ENCODE peak calls at places on chromosomes 2 and 18, in eight cellular contexts. U is fibroblast of gingiva; F is RWPE2; G is D721Med; A is RPMI7951; N is activated T-helper 1 cell treated with anti-CD3 and anti-CD28 coated beads, Interleukin-2, amount 50 U/mL, for 16 hours; P is fibroblast of mammary gland; I is dorsolateral prefrontal cortex. T is an unnamed sample.

GRCh38 chr2:188333751-188334524 is 42.3 kb downstream of the GULP1 start:
- DNase-seq in I (no peak), P (no peak), A (peak), N (no peak), F (no peak), G (no peak), U (no peak), T (no peak)

GRCh38 chr2:232927041-232927792 is 57.2 kb downstream of the SNORC start:
- DNase-seq in G (no peak), N (no peak), F (no peak), A (peak), P (peak), U (no peak), I (no peak), T (no peak)

GRCh38 chr18:23994361-23994902 is 20.1 kb upstream of the TTC39C start:
- DNase-seq in F (peak), I (no peak), G (no peak), U (peak), A (peak), N (no peak), P (peak), T (no peak)

GRCh38 chr18:46211816-46212215 is 107.6 kb downstream of the HAUS1 start:
- DNase-seq in G (no peak), N (no peak), A (peak), U (no peak), P (peak), F (no peak), I (no peak), T (no peak)

GRCh38 chr2:160397530-160397865 is 96.1 kb downstream of the RBMS1 start:
- DNase-seq in F (no peak), U (no peak), G (no peak), P (peak), N (no peak), I (no peak), A (no peak), T (no peak)

GRCh38 chr2:98775146-98775988 is 44.4 kb upstream of the MGAT4A start:
- DNase-seq in I (no peak), A (no peak), N (no peak), F (no peak), U (no peak), P (no peak), G (no peak), T (no peak)

GRCh38 chr2:36044389-36044788 is 311.2 kb upstream of the CRIM1 start:
- DNase-seq in F (no peak), G (no peak), A (no peak), N (no peak), U (no peak), I (no peak), P (no peak), T (no peak)

GRCh38 chr2:71631411-71631931 is 178.1 kb downstream of the DYSF start:
- DNase-seq in N (no peak), G (no peak), I (no peak), A (peak), P (peak), U (peak), F (no peak), T (no peak)

GRCh38 chr2:95115418-95115817 is 6.2 kb downstream of the MRPS5 start:
- DNase-seq in F (no peak), N (peak), U (peak), I (peak), G (peak), P (peak), A (peak), T (peak)

T was measured in RPMI8226.